ENCODE peak calls at places on chromosomes 2 and 18, in five cellular contexts. Y is endodermal cell, J is bronchial epithelial cell, O is SK-N-SH, I is GM06990. Z is an unnamed sample.

GRCh38 chr18:9475643-9476580 is 599 bp downstream of the RALBP1 start:
- DNase-seq in J (peak; percentile 49), Y (no peak), I (no peak), O (peak; percentile 32), Z (peak; percentile 81)

GRCh38 chr2:17538022-17538843 is 2.3 kb upstream of the VSNL1 start:
- DNase-seq in I (no peak), J (peak; percentile 53), Y (peak; percentile 80), O (peak; percentile 33), Z (no peak)

GRCh38 chr2:227545990-227546389 is 52.7 kb upstream of the SCYGR2 start:
- DNase-seq in J (peak; percentile 7), O (no peak), Y (peak; percentile 79), I (peak; percentile 20), Z (no peak)

GRCh38 chr2:191013876-191014652 is at the start of gene STAT1:
- DNase-seq in Y (peak; percentile 97), J (peak; percentile 72), O (peak; percentile 99), I (peak; percentile 98), Z (peak; percentile 97)

GRCh38 chr2:15223887-15224286 is 337.2 kb downstream of the NBAS start:
- DNase-seq in I (no peak), J (peak; percentile 95), Y (no peak), O (no peak), Z (no peak)

GRCh38 chr2:64145119-64145518 is 899 bp upstream of the PELI1 start:
- DNase-seq in O (no peak), J (peak; percentile 50), I (no peak), Y (no peak), Z (no peak)

GRCh38 chr2:228318218-228318617 is 136.7 kb upstream of the SPHKAP start:
- DNase-seq in J (peak; percentile 14), Y (peak; percentile 90), I (no peak), O (peak; percentile 5), Z (no peak)

GRCh38 chr2:68908392-68908970 is 37.3 kb upstream of the BMP10 start:
- DNase-seq in Y (peak; percentile 80), I (peak; percentile 82), O (no peak), J (peak; percentile 95), Z (peak; percentile 81)

GRCh38 chr2:95060446-95061118 is 35.1 kb downstream of the MAL start:
- DNase-seq in Y (peak; percentile 31), J (no peak), O (no peak), I (no peak), Z (no peak)

GRCh38 chr2:197248623-197249022 is 62.0 kb downstream of the ANKRD44 start:
- DNase-seq in I (no peak), Y (no peak), J (no peak), O (no peak), Z (no peak)

GRCh38 chr2:24632175-24632574 is 141.1 kb downstream of the NCOA1 start:
- DNase-seq in J (no peak), I (no peak), Y (no peak), O (no peak), Z (no peak)

GRCh38 chr2:112084689-112085381 is 29.8 kb downstream of the TMEM87B start:
- DNase-seq in J (no peak), I (no peak), Y (no peak), O (no peak), Z (no peak)

GRCh38 chr2:28952806-28953190 is 28.3 kb upstream of the TOGARAM2 start:
- DNase-seq in J (no peak), I (no peak), O (peak; percentile 51), Y (no peak), Z (no peak)

GRCh38 chr2:72146357-72147302 is 1.0 kb downstream of the CYP26B1 start:
- DNase-seq in O (peak; percentile 39), I (no peak), Y (peak; percentile 63), J (no peak), Z (peak; percentile 27)

GRCh38 chr2:203934711-203935438 is 1.7 kb upstream of the ICOS start:
- DNase-seq in O (no peak), J (no peak), I (no peak), Y (no peak), Z (no peak)

GRCh38 chr2:202635441-202636296 is 900 bp downstream of the FAM117B start:
- DNase-seq in O (peak; percentile 97), Y (peak; percentile 96), J (peak; percentile 70), I (peak; percentile 82), Z (peak; percentile 94)

GRCh38 chr2:67486041-67486796 is 89.1 kb downstream of the ETAA1 start:
- DNase-seq in O (no peak), Y (peak; percentile 49), J (peak; percentile 71), I (no peak), Z (no peak)

GRCh38 chr2:23436346-23437099 is 51.5 kb downstream of the KLHL29 start:
- DNase-seq in Y (peak; percentile 74), O (no peak), J (no peak), I (no peak), Z (no peak)

DNA sequence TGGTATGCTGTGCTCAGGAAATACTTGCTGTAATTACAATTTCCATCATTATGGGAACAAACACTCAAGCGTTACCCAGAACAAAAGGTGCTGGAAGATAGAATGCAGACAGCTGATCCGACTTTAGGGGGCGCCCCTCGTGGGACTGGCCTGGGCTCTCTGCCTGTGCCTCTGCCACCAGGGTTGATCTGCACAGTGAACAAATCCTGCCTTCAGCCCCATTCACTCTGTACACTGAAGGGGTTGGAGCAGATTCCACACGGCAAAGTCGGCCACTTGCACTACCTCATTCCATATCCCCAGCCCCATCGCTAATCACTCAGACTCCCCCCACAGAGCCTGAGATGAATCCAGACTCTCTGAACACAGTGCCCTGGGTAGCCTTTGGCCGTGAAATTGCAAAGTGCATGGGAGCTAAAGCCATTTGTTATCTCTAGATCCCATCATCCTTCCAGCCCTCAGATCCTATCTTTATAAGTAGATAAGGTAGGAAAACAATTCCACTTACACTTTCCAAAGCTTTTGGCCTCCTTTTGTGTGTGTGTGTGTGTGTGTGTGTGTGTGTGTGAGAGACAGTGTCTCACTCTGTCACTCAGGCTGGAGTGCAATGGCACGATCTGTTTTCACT is 69.3 kb downstream of the INPP5D start:
- DNase-seq in Y (peak; percentile 90), J (no peak), O (peak; percentile 58), I (no peak), Z (no peak)
- TF ChIP-seq CTCF in Y (peak; percentile 83), J (peak; percentile 18), O (peak; percentile 35), I (no peak), Z (no peak)

DNA sequence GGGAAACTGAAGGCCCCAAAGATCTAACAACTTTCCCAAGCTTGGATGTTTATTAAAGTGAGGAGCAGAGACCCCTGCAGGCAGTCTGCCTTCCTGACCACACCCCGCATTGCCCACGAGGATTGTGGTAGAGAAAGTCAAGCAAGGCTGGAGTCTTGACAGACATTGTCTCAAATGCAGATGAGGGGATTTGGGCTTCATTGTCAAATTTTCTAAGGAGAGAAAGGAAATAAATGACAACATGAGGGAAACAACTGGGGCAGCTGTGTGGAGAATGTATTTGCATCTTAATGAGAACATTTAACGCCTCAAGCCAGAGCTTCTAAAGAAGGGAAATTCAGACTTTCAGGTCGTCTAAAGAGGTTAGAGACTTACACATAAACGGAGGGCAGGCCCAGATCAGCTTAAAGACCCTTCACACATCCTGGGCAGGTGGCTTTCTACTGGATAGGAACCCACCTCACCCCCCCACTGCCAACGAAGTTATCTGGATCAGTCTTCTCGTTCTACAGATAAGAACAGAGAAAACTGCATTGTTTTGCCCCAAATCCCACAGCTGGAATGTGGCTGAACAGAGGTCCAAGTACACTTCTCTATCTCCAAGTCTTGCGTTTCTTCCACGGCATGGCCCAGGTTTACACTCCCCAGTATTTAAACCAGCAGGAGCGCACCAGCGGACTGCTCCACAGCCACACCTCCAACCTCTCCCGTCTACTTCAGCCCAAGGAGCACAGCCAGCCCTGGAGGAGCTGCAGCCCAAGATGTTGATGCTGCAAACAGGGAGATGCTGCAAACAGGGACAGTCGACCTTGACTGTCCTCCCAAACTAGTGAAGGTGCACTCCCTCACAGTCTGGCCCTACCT is 16.2 kb upstream of the SCG2 start:
- DNase-seq in I (no peak), Y (peak; percentile 92), O (no peak), J (no peak), Z (no peak)
- TF ChIP-seq CTCF in I (no peak), Y (peak; percentile 68), O (no peak), J (no peak), Z (no peak)

GRCh38 chr18:24514439-24514838 is 54.0 kb downstream of the HRH4 start:
- DNase-seq in I (no peak), Y (peak; percentile 70), J (peak; percentile 74), O (peak; percentile 39), Z (peak; percentile 44)
- TF ChIP-seq CTCF in I (peak; percentile 69), Y (peak; percentile 80), J (peak; percentile 35), O (peak; percentile 62), Z (peak; percentile 50)

GRCh38 chr2:188291142-188291616 is 495 bp upstream of the GULP1 start:
- DNase-seq in J (no peak), I (no peak), Y (peak; percentile 68), O (peak; percentile 74), Z (no peak)

GRCh38 chr2:188293601-188294482 is 2.2 kb downstream of the GULP1 start:
- DNase-seq in J (peak; percentile 25), I (no peak), Y (peak; percentile 72), O (peak; percentile 61), Z (no peak)

GRCh38 chr2:188292446-188293239 is 969 bp downstream of the GULP1 start:
- DNase-seq in O (peak; percentile 78), Y (peak; percentile 95), I (peak; percentile 0), J (peak; percentile 54), Z (no peak)

GRCh38 chr2:188294547-188294946 is 2.9 kb downstream of the GULP1 start:
- DNase-seq in J (no peak), I (no peak), Y (no peak), O (no peak), Z (no peak)

GRCh38 chr2:188291617-188292445 is at the start of gene GULP1:
- DNase-seq in I (peak; percentile 10), J (peak; percentile 33), O (peak; percentile 85), Y (peak; percentile 92), Z (peak; percentile 30)
- TF ChIP-seq CTCF in I (no peak), J (peak; percentile 87), O (peak; percentile 73), Y (peak; percentile 89), Z (peak; percentile 23)

GRCh38 chr2:208165059-208165458 is 1.7 kb upstream of the CRYGA start:
- DNase-seq in O (no peak), J (no peak), Y (no peak), I (no peak), Z (no peak)
- TF ChIP-seq CTCF in O (no peak), J (no peak), Y (no peak), I (no peak), Z (no peak)

GRCh38 chr2:178413472-178414265 is 37.3 kb downstream of the PRKRA start:
- DNase-seq in J (peak; percentile 50), O (peak; percentile 82), I (peak; percentile 89), Y (peak; percentile 92), Z (peak; percentile 70)
- TF ChIP-seq CTCF in J (no peak), O (no peak), I (no peak), Y (peak; percentile 10), Z (no peak)

GRCh38 chr2:167342769-167343168 is 454.5 kb downstream of the XIRP2 start:
- DNase-seq in I (no peak), Y (no peak), O (peak; percentile 14), J (no peak), Z (no peak)
- TF ChIP-seq CTCF in I (no peak), Y (peak; percentile 76), O (peak; percentile 32), J (no peak), Z (no peak)

DNA sequence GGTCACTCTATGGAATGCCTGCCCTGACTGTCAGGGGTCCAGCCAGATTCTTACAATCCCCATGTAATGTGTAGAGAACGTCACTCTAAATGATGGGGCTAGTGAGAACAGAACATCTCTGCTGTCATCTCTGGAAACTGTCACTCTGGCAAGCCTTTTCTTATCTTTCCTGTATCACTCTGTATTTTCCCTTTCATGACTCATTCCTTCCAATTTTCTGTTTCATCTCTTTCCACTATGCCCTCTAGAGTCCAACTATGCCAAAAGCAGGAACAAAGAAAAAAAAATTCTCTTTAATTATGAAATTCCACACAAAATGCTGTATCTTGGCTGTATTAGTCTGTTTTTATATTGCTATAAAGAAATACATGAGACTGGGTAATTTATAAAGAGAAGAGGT is 608.8 kb downstream of the ADCYAP1 start:
- DNase-seq in O (no peak), I (no peak), J (no peak), Y (no peak), Z (no peak)
- TF ChIP-seq CTCF in O (peak; percentile 34), I (no peak), J (no peak), Y (peak; percentile 20), Z (no peak)